ENCODE peak calls at places on chromosomes 11 and 22, in eight cellular contexts. L is psoas muscle, G is choroid plexus epithelial cell, A is astrocyte of the cerebellum, F is pancreas, D is WERI-Rb-1, U is IMR-90, W is testis. M is an unnamed sample.

GRCh38 chr22:44890416-44891292 is 119.2 kb downstream of the PHF21B start:
- DNase-seq in L (peak), G (no peak), A (no peak), F (no peak), D (no peak), U (no peak), W (no peak), M (no peak)

GRCh38 chr11:83725718-83726117 is 439.6 kb upstream of the CCDC90B start:
- DNase-seq in L (no peak), G (no peak), A (no peak), F (no peak), D (no peak), U (no peak), W (no peak), M (no peak)

GRCh38 chr11:35158371-35159081 is 19.6 kb downstream of the CD44 start:
- DNase-seq in L (peak), G (peak), A (no peak), F (no peak), D (peak), U (no peak), W (peak), M (peak)

GRCh38 chr11:11787305-11788066 is 54.3 kb upstream of the USP47 start:
- DNase-seq in L (peak), G (peak), A (peak), F (peak), D (peak), U (peak), W (peak), M (peak)

GRCh38 chr11:78740175-78741161 is 165.8 kb upstream of the NARS2 start:
- DNase-seq in L (no peak), G (no peak), A (no peak), F (no peak), D (no peak), U (no peak), W (no peak), M (no peak)

GRCh38 chr22:28435271-28435825 is 244.3 kb downstream of the TTC28 start:
- DNase-seq in L (peak), G (no peak), A (no peak), F (peak), D (no peak), U (no peak), W (no peak), M (peak)

GRCh38 chr22:24685804-24686203 is 82.8 kb downstream of the GGT1 start:
- DNase-seq in L (no peak), G (peak), A (peak), F (no peak), D (no peak), U (no peak), W (peak), M (no peak)

GRCh38 chr22:48825802-48826520 is 1001.7 kb downstream of the BRD1 start:
- DNase-seq in L (no peak), G (no peak), A (no peak), F (no peak), D (no peak), U (no peak), W (no peak), M (no peak)

GRCh38 chr11:91790873-91791468 is 433.6 kb upstream of the FAT3 start:
- DNase-seq in L (no peak), G (no peak), A (no peak), F (no peak), D (no peak), U (no peak), W (no peak), M (no peak)

GRCh38 chr11:65633390-65634139 is 4.3 kb upstream of the SIPA1 start:
- DNase-seq in L (no peak), G (no peak), A (no peak), F (no peak), D (no peak), U (no peak), W (no peak), M (no peak)

GRCh38 chr11:121456816-121457431 is 4.2 kb upstream of the SORL1-AS1 start:
- DNase-seq in L (no peak), G (no peak), A (no peak), F (no peak), D (no peak), U (no peak), W (no peak), M (no peak)

GRCh38 chr11:638616-639323 is 1.7 kb downstream of the DRD4 start:
- DNase-seq in L (no peak), G (peak), A (peak), F (no peak), D (peak), U (no peak), W (no peak), M (no peak)

GRCh38 chr11:134355656-134356055 is 23.9 kb downstream of the GLB1L2 start:
- DNase-seq in L (no peak), G (no peak), A (no peak), F (no peak), D (no peak), U (no peak), W (no peak), M (peak)

GRCh38 chr22:19680911-19681862 is 33.1 kb upstream of the SEPTIN5 start:
- DNase-seq in L (no peak), G (no peak), A (no peak), F (no peak), D (no peak), U (no peak), W (no peak), M (no peak)

GRCh38 chr11:48037709-48038468 is 57.5 kb downstream of the PTPRJ start:
- DNase-seq in L (no peak), G (peak), A (peak), F (no peak), D (no peak), U (peak), W (no peak), M (no peak)

GRCh38 chr11:46238078-46238966 is 39.1 kb upstream of the CREB3L1 start:
- DNase-seq in L (peak), G (peak), A (no peak), F (peak), D (peak), U (peak), W (peak), M (no peak)

GRCh38 chr11:73268671-73269271 is 3.4 kb upstream of the P2RY6 start:
- DNase-seq in L (no peak), G (no peak), A (no peak), F (no peak), D (no peak), U (no peak), W (no peak), M (no peak)

GRCh38 chr22:34281738-34282137 is 361.5 kb upstream of the LARGE1 start:
- DNase-seq in L (no peak), G (no peak), A (no peak), F (no peak), D (no peak), U (no peak), W (no peak), M (no peak)

GRCh38 chr11:128687321-128687720 is 6.6 kb upstream of the FLI1 start:
- DNase-seq in L (no peak), G (no peak), A (no peak), F (no peak), D (no peak), U (no peak), W (no peak), M (peak)

GRCh38 chr11:132408877-132409276 is 1038.5 kb downstream of the NTM start:
- DNase-seq in L (no peak), G (no peak), A (no peak), F (no peak), D (no peak), U (no peak), W (no peak), M (no peak)

GRCh38 chr22:24319451-24319850 is 48.8 kb downstream of the SPECC1L start:
- DNase-seq in L (no peak), G (peak), A (no peak), F (no peak), D (no peak), U (peak), W (no peak), M (peak)

GRCh38 chr11:113567867-113568266 is 92.7 kb upstream of the DRD2 start:
- DNase-seq in L (no peak), G (no peak), A (no peak), F (no peak), D (no peak), U (no peak), W (no peak), M (no peak)

GRCh38 chr22:37561209-37562048 is 1.1 kb downstream of the CDC42EP1 start:
- DNase-seq in L (peak), G (peak), A (peak), F (peak), D (peak), U (peak), W (peak), M (peak)

GRCh38 chr11:29957406-29957805 is 59.4 kb downstream of the KCNA4 start:
- DNase-seq in L (no peak), G (no peak), A (no peak), F (no peak), D (peak), U (no peak), W (no peak), M (peak)

GRCh38 chr11:121544956-121545355 is 92.2 kb upstream of the SORL1-AS1 start:
- DNase-seq in L (no peak), G (no peak), A (no peak), F (no peak), D (no peak), U (no peak), W (no peak), M (no peak)

GRCh38 chr22:45994516-45995404 is 17.8 kb upstream of the WNT7B start:
- DNase-seq in L (peak), G (peak), A (no peak), F (peak), D (peak), U (peak), W (peak), M (no peak)

GRCh38 chr11:65134952-65135632 is 773 bp upstream of the SYVN1 start:
- DNase-seq in L (peak), G (peak), A (peak), F (peak), D (peak), U (peak), W (peak), M (peak)

GRCh38 chr11:75031771-75032549 is 43.2 kb downstream of the NEU3 start:
- DNase-seq in L (peak), G (peak), A (no peak), F (peak), D (peak), U (peak), W (peak), M (peak)

GRCh38 chr11:1729692-1730011 is 20.7 kb downstream of the IFITM10 start:
- DNase-seq in L (no peak), G (no peak), A (no peak), F (no peak), D (no peak), U (no peak), W (no peak), M (no peak)

GRCh38 chr11:113697798-113698407 is 8.2 kb downstream of the TMPRSS5 start:
- DNase-seq in L (no peak), G (no peak), A (no peak), F (no peak), D (no peak), U (no peak), W (no peak), M (peak)

GRCh38 chr22:40345271-40345670 is 1.0 kb upstream of the ADSL start:
- DNase-seq in L (peak), G (peak), A (no peak), F (no peak), D (no peak), U (peak), W (no peak), M (peak)

GRCh38 chr22:40347300-40347699 is 1.0 kb downstream of the ADSL start:
- DNase-seq in L (no peak), G (no peak), A (no peak), F (no peak), D (no peak), U (no peak), W (no peak), M (no peak)

GRCh38 chr22:40345801-40346177 is 511 bp upstream of the ADSL start:
- DNase-seq in L (peak), G (peak), A (no peak), F (no peak), D (peak), U (no peak), W (no peak), M (peak)

GRCh38 chr22:40348025-40348658 is 1.8 kb downstream of the ADSL start:
- DNase-seq in L (peak), G (peak), A (no peak), F (peak), D (peak), U (peak), W (peak), M (peak)

GRCh38 chr22:40346178-40347064 is at the start of gene ADSL:
- DNase-seq in L (peak), G (peak), A (peak), F (peak), D (peak), U (peak), W (peak), M (peak)
- TF ChIP-seq CTCF in L (no peak), G (peak), A (peak), F (no peak), D (no peak), U (peak), W (peak), M (no peak)

DNA sequence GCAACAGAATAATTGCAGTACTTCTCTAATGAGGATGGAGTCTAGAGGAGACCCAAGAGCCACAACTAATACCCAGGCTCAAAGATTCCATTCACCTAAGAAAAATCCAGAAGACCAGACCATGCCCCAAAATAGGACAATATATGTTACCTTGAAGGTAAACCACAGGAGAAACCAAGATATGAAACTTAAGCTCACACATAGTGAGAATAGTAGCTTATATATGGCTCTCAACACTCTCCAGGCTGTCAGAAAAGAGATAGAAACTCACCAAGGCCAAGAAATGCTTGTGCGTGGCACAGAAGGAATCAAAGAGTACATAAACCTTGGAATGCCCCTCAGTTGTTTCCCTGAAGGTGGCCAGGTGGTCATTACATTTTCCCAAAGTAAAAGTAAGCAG is 9.1 kb downstream of the FAM111A start:
- DNase-seq in L (no peak), G (no peak), A (no peak), F (no peak), D (no peak), U (no peak), W (no peak), M (no peak)
- H3K4me3 ChIP-seq in L (no peak), G (no peak), A (no peak), F (no peak), D (no peak), U (no peak), W (no peak), M (no peak)

GRCh38 chr11:118435893-118436624 is at the start of gene KMT2A:
- DNase-seq in L (peak), G (peak), A (peak), F (peak), D (peak), U (peak), W (peak), M (peak)
- TF ChIP-seq CTCF in L (no peak), G (no peak), A (no peak), F (no peak), D (no peak), U (no peak), W (peak), M (no peak)

GRCh38 chr22:26579331-26579886 is 10.5 kb downstream of the TPST2 start:
- DNase-seq in L (no peak), G (no peak), A (no peak), F (no peak), D (no peak), U (no peak), W (no peak), M (no peak)
- H3K4me3 ChIP-seq in L (no peak), G (no peak), A (no peak), F (no peak), D (no peak), U (no peak), W (no peak), M (no peak)

GRCh38 chr11:32431657-32432056 is 3.7 kb downstream of the WT1 start:
- DNase-seq in L (no peak), G (no peak), A (no peak), F (no peak), D (no peak), U (no peak), W (no peak), M (no peak)

GRCh38 chr11:32428665-32429293 is 6.6 kb downstream of the WT1 start:
- DNase-seq in L (no peak), G (no peak), A (no peak), F (no peak), D (no peak), U (no peak), W (no peak), M (no peak)

GRCh38 chr11:32432565-32433248 is 2.6 kb downstream of the WT1 start:
- DNase-seq in L (no peak), G (no peak), A (no peak), F (no peak), D (no peak), U (no peak), W (peak), M (no peak)

GRCh38 chr11:32429477-32429876 is 5.9 kb downstream of the WT1 start:
- DNase-seq in L (no peak), G (no peak), A (no peak), F (no peak), D (no peak), U (no peak), W (no peak), M (no peak)

DNA sequence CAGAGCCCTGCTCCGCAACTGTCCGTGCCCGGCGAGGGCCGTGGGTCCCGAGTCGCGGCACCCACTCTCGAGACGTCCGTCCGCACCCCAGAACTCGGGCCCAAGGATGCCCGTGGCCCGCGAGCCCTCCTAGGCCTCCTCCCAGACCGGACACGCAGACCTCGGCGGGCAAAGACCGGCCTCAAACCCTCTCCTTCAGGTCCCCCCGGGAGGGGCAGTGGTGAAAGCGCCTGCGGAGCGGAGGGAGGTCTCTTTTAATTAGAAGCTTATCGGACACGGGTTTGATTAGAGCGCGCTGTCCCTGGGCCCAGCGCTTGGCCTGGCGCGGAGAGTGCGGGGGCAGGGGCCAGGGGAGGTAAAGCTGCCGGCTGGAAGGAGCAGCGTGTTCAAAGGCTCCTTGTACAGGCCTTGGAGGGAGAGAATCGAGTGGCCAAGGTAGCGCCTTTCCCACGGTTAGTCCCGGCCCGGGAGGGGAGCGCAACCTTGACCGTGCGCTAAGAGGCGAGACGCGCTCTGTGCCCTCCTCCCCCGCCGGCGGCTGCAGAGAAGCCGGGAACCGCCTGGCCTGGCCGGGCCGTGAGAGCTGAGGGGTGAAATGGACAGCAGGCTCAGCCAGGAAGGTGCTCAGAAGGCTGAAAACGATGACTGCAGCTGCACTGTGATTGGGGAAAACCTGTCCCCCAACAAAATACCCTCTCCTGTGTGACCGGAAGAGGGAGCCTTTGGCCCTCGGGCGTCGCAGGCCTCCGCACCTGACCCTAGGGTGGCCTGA is 4.6 kb downstream of the WT1 start:
- DNase-seq in L (no peak), G (no peak), A (no peak), F (no peak), D (no peak), U (no peak), W (peak), M (no peak)
- TF ChIP-seq CTCF in L (no peak), G (peak), A (peak), F (no peak), D (peak), U (no peak), W (peak), M (peak)

GRCh38 chr22:42075277-42075676 is 1.2 kb downstream of the PHETA2 start:
- DNase-seq in L (peak), G (no peak), A (no peak), F (no peak), D (no peak), U (no peak), W (peak), M (no peak)
- H3K4me3 ChIP-seq in L (peak), G (peak), A (no peak), F (peak), D (no peak), U (peak), W (no peak), M (no peak)

M was measured in bronchial epithelial cell.